ENCODE peak calls at places on chromosomes 16 and 17, in six cellular contexts. T is SJCRH30, Z is body of pancreas, D is GM23248, O is transverse colon, J is DND-41. L is an unnamed sample.

GRCh38 chr17:64411999-64412771 is 21.5 kb upstream of the PECAM1 start:
- DNase-seq in O (peak; percentile 41), D (peak; percentile 39), Z (peak; percentile 62), J (no peak), T (no peak), L (peak; percentile 65)

GRCh38 chr16:57166951-57167350 is 18.9 kb downstream of the PSME3IP1 start:
- DNase-seq in O (no peak), Z (peak; percentile 22), T (no peak), J (no peak), D (peak; percentile 45), L (no peak)

GRCh38 chr16:89957214-89957785 is 8.7 kb downstream of the DEF8 start:
- DNase-seq in T (no peak), J (no peak), Z (no peak), D (no peak), O (no peak), L (no peak)

GRCh38 chr16:3458278-3458851 is 14.9 kb downstream of the NAA60 start:
- DNase-seq in J (peak; percentile 20), Z (peak; percentile 40), D (peak; percentile 67), T (peak; percentile 24), O (peak; percentile 26), L (peak; percentile 70)

GRCh38 chr16:87723224-87723619 is 42.6 kb downstream of the KLHDC4 start:
- DNase-seq in J (no peak), T (peak; percentile 96), Z (peak; percentile 63), O (peak; percentile 34), D (peak; percentile 79), L (no peak)

GRCh38 chr17:66690166-66690565 is 144.8 kb upstream of the CACNG5 start:
- DNase-seq in D (no peak), Z (no peak), J (no peak), O (no peak), T (no peak), L (no peak)

GRCh38 chr16:53631236-53631635 is 72.4 kb downstream of the RPGRIP1L start:
- DNase-seq in J (no peak), O (no peak), Z (no peak), T (no peak), D (no peak), L (no peak)

GRCh38 chr16:47316686-47317085 is 144.2 kb downstream of the ITFG1 start:
- DNase-seq in J (no peak), Z (no peak), O (no peak), D (no peak), T (no peak), L (no peak)

GRCh38 chr16:4140652-4141051 is 24.4 kb upstream of the ADCY9 start:
- DNase-seq in D (no peak), T (no peak), Z (no peak), J (no peak), O (no peak), L (no peak)

GRCh38 chr17:50647187-50647586 is 12.5 kb downstream of the ABCC3 start:
- DNase-seq in D (no peak), O (no peak), J (no peak), Z (no peak), T (no peak), L (no peak)

GRCh38 chr17:82215095-82215971 is 2.7 kb upstream of the CCDC57 start:
- DNase-seq in O (no peak), T (no peak), Z (no peak), J (no peak), D (peak; percentile 76), L (no peak)

GRCh38 chr17:49031965-49032928 is 35.1 kb downstream of the IGF2BP1 start:
- DNase-seq in J (peak; percentile 62), D (peak; percentile 81), T (peak; percentile 91), Z (peak; percentile 58), O (peak; percentile 50), L (no peak)

GRCh38 chr16:3454631-3455147 is 11.2 kb downstream of the NAA60 start:
- DNase-seq in T (no peak), D (peak; percentile 28), J (no peak), O (no peak), Z (no peak), L (no peak)

GRCh38 chr16:4317471-4318170 is 1.8 kb downstream of the GLIS2 start:
- DNase-seq in T (peak; percentile 39), Z (no peak), J (no peak), D (peak; percentile 39), O (no peak), L (peak; percentile 82)

DNA sequence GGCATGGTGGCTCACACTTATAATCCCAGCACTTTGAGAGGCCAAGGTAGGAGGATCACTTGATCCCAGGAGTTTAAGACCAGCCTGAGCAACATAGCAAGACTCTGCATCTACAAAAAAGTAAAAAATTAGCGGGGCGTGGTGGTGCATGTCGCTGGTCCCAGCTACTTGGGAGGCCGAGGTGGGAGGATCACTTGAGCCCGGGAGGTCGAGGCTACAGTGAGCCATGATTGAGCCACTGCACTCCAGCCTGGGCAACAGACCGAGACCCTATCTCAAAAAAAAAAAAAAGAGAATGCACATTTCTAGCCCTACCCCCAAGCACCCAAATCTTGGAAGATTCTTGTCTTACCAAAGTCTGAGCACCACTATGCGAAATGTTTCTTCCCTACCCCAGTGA is 15.6 kb upstream of the RHOT1 start:
- DNase-seq in D (no peak), Z (no peak), T (no peak), O (no peak), J (no peak), L (no peak)
- H3K4me3 ChIP-seq in D (peak overlapping the region; percentile 87), Z (no peak overlapping the region), T (no peak overlapping the region), O (no peak overlapping the region), J (peak overlapping the region; percentile 59), L (peak overlapping the region; percentile 68)

GRCh38 chr17:17480593-17481148 is 3.9 kb downstream of the MED9 start:
- DNase-seq in O (no peak), T (no peak), J (peak; percentile 48), D (no peak), Z (no peak), L (no peak)
- H3K4me1 ChIP-seq in O (peaks cover 19% of the 10 kb centered on the region), T (peaks cover 14% of the 10 kb centered on the region), J (peaks cover 84% of the 10 kb centered on the region), D (peaks cover 16% of the 10 kb centered on the region), Z (peaks cover 38% of the 10 kb centered on the region), L (peaks cover 24% of the 10 kb centered on the region)

DNA sequence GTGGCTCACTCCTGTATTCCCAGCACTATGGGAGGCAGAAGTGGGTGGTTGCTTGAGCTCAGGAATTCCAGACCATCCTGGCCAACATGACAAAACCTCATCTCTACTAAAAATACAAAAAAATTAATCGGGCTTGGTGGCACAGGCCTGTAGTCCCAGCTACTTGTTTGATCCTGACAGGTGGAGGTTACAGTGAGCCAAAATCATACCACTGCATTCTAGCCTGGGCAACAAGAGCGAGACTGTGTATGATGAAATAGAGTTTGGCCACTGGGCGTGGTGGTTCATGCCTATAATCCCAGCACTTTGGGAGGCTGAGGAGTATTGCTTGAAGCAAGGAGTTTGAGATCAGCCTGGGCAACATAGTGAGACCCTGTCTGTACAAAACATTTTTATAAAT is 173.3 kb downstream of the TANC2 start:
- DNase-seq in O (no peak), D (no peak), T (no peak), J (no peak), Z (no peak), L (no peak)
- H3K4me3 ChIP-seq in O (no peak overlapping the region), D (no peak overlapping the region), T (no peak overlapping the region), J (no peak overlapping the region), Z (no peak overlapping the region), L (no peak overlapping the region)

DNA sequence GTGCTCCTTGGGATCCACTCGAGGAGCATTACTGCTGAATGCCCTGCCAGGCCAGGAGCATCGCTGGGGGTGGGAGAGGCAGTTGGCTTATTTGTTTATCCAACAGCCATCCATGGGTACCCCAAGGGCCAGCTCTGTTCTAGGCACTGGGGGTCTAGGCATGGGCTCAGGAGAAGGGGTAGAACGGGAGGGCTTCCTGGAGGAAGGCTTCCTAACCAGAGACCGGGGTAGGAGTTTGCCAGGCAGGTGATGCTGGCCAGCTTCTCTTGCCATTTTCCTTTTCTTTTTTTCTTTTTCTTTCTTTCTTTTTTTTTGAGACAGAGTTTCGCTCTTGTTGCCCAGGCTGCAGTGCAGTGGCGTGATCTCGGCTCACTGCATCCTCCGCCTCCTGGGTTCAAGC is 241.0 kb downstream of the SEC14L1 start:
- DNase-seq in Z (no peak), D (no peak), O (no peak), T (no peak), J (no peak), L (no peak)
- H3K4me1 ChIP-seq in Z (peaks cover 98% of the 10 kb centered on the region), D (peaks cover 46% of the 10 kb centered on the region), O (peaks cover 81% of the 10 kb centered on the region), T (peaks cover 70% of the 10 kb centered on the region), J (peaks cover 71% of the 10 kb centered on the region), L (peaks cover 100% of the 10 kb centered on the region)

GRCh38 chr17:968812-969766 is 10.5 kb downstream of the NXN start:
- DNase-seq in Z (no peak), T (peak; percentile 56), J (no peak), O (no peak), D (peak; percentile 82), L (no peak)
- H3K4me3 ChIP-seq in Z (no peak overlapping the region), T (peak overlapping the region; percentile 40), J (no peak overlapping the region), O (no peak overlapping the region), D (peak overlapping the region; percentile 66), L (no peak overlapping the region)